ENCODE peak calls at places on chromosomes 3 and 15, in ten cellular contexts. Q is brain microvascular endothelial cell, G is heart left ventricle, H is epithelial cell of esophagus, O is testis, T is mucosa of descending colon, M is AG04450, Y is cardiac fibroblast, R is endothelial cell, Z is psoas muscle. X is an unnamed sample.

GRCh38 chr15:90956551-90957104 is 1.9 kb downstream of the RCCD1 start:
- DNase-seq in Q (peak), G (peak), H (peak), O (peak), T (peak), M (peak), Y (peak), R (peak), Z (peak), X (peak)

GRCh38 chr15:78673917-78674444 is 33.0 kb upstream of the CHRNB4 start:
- DNase-seq in Q (no peak), G (no peak), H (no peak), O (no peak), T (no peak), M (no peak), Y (no peak), R (no peak), Z (no peak), X (no peak)

GRCh38 chr15:39942101-39942752 is 8.3 kb downstream of the EIF2AK4 start:
- DNase-seq in Q (no peak), G (no peak), H (no peak), O (no peak), T (no peak), M (no peak), Y (peak), R (no peak), Z (no peak), X (no peak)

GRCh38 chr3:133488785-133489367 is 84.6 kb upstream of the CDV3 start:
- DNase-seq in Q (peak), G (no peak), H (peak), O (no peak), T (no peak), M (no peak), Y (peak), R (no peak), Z (no peak), X (no peak)

GRCh38 chr3:194879991-194880939 is 194.6 kb downstream of the FAM43A start:
- DNase-seq in Q (no peak), G (peak), H (no peak), O (peak), T (no peak), M (no peak), Y (peak), R (no peak), Z (peak), X (no peak)

GRCh38 chr3:187858086-187858485 is 112.8 kb upstream of the BCL6 start:
- DNase-seq in Q (no peak), G (no peak), H (no peak), O (peak), T (no peak), M (no peak), Y (no peak), R (no peak), Z (peak), X (no peak)

GRCh38 chr3:187165144-187165543 is 25.8 kb upstream of the RPL39L start:
- DNase-seq in Q (peak), G (no peak), H (peak), O (peak), T (peak), M (no peak), Y (peak), R (peak), Z (no peak), X (no peak)

GRCh38 chr3:168888781-168889180 is 774.7 kb downstream of the MECOM start:
- DNase-seq in Q (no peak), G (no peak), H (peak), O (no peak), T (no peak), M (no peak), Y (no peak), R (no peak), Z (no peak), X (no peak)

GRCh38 chr3:174439621-174440349 is 419.3 kb upstream of the NAALADL2 start:
- DNase-seq in Q (peak), G (no peak), H (peak), O (peak), T (peak), M (peak), Y (peak), R (peak), Z (peak), X (no peak)

GRCh38 chr15:75646944-75647364 is 758 bp upstream of the SNX33 start:
- DNase-seq in Q (no peak), G (peak), H (no peak), O (peak), T (peak), M (no peak), Y (no peak), R (peak), Z (no peak), X (no peak)

GRCh38 chr3:10511809-10512494 is 6.6 kb upstream of the ATP2B2 start:
- DNase-seq in Q (peak), G (no peak), H (peak), O (no peak), T (no peak), M (peak), Y (peak), R (no peak), Z (no peak), X (no peak)

GRCh38 chr3:195155842-195156241 is 115.1 kb downstream of the XXYLT1 start:
- DNase-seq in Q (no peak), G (no peak), H (no peak), O (no peak), T (no peak), M (no peak), Y (no peak), R (no peak), Z (no peak), X (no peak)

GRCh38 chr3:122415104-122415744 is 638 bp downstream of the WDR5B start:
- DNase-seq in Q (peak), G (no peak), H (peak), O (peak), T (peak), M (no peak), Y (peak), R (peak), Z (peak), X (peak)

GRCh38 chr3:73432021-73432722 is 192.6 kb downstream of the PDZRN3 start:
- DNase-seq in Q (peak), G (no peak), H (peak), O (peak), T (peak), M (no peak), Y (peak), R (peak), Z (no peak), X (no peak)

GRCh38 chr3:139122221-139122581 is 77.5 kb upstream of the PRR23C start:
- DNase-seq in Q (no peak), G (no peak), H (no peak), O (no peak), T (no peak), M (peak), Y (peak), R (no peak), Z (peak), X (no peak)

GRCh38 chr3:99846472-99846871 is 28.8 kb downstream of the CMSS1 start:
- DNase-seq in Q (peak), G (no peak), H (peak), O (no peak), T (no peak), M (no peak), Y (peak), R (no peak), Z (no peak), X (no peak)

GRCh38 chr15:31444844-31445243 is 118.2 kb downstream of the KLF13 start:
- DNase-seq in Q (no peak), G (no peak), H (no peak), O (no peak), T (no peak), M (no peak), Y (no peak), R (no peak), Z (no peak), X (no peak)

GRCh38 chr3:46280105-46280797 is 38.0 kb downstream of the CCR3 start:
- DNase-seq in Q (peak), G (no peak), H (peak), O (no peak), T (peak), M (no peak), Y (peak), R (no peak), Z (no peak), X (no peak)

GRCh38 chr3:46271910-46272309 is 29.6 kb downstream of the CCR3 start:
- DNase-seq in Q (no peak), G (no peak), H (peak), O (no peak), T (no peak), M (no peak), Y (no peak), R (no peak), Z (no peak), X (no peak)

GRCh38 chr3:46278816-46279672 is 36.8 kb downstream of the CCR3 start:
- DNase-seq in Q (no peak), G (no peak), H (no peak), O (no peak), T (no peak), M (no peak), Y (no peak), R (no peak), Z (no peak), X (no peak)

GRCh38 chr3:46277476-46277875 is 35.2 kb downstream of the CCR3 start:
- DNase-seq in Q (no peak), G (no peak), H (no peak), O (no peak), T (no peak), M (no peak), Y (no peak), R (no peak), Z (no peak), X (no peak)

GRCh38 chr3:46276497-46277099 is 34.3 kb downstream of the CCR3 start:
- DNase-seq in Q (peak), G (peak), H (peak), O (peak), T (peak), M (no peak), Y (no peak), R (peak), Z (no peak), X (peak)
- TF ChIP-seq CTCF in Q (peak), G (peak), H (peak), O (peak), T (peak), M (peak), Y (peak), R (peak), Z (peak), X (peak)

GRCh38 chr3:141049681-141050080 is 1.5 kb upstream of the SPSB4 start:
- DNase-seq in Q (no peak), G (no peak), H (no peak), O (no peak), T (no peak), M (no peak), Y (no peak), R (peak), Z (no peak), X (no peak)
- TF ChIP-seq CTCF in Q (peak), G (peak), H (no peak), O (no peak), T (no peak), M (no peak), Y (no peak), R (peak), Z (no peak), X (no peak)

DNA sequence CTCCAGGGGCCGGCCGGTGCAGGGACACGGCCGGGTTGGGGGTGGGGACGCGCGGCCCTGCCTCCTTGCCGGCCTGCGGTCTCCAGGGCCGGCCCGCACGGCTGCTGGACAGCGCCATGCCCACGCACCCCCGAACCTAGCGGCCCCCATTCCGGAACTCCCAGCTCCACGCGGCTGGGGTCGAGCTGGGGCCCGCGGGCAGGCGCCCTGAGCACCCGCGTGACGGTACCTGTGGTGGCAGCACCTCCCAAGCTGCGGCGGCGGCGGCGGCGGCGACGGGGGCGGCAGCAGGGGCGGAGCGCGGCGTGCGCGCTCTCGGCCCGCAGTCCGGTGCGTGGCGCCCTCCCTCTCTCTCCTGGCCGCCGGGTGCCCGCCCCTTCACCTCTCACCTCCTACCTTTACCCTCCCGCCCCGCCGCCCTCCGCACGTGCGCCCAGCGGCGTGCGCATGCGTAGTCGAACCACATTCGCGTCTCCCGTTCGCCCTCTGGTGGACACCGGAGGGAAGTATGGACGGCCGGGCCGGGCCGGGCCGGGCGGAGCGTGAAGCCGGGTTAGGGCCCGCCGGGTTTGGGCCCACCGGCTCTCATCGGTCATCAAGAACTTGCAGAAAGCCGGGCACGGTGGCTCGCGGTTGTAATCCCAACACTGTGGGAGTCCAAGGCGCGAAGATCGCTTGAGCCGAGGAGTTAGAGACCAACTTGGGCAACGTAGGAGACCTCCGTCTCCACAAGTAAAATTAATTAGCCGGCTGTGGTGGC is at the start of gene SCAP:
- DNase-seq in Q (peak), G (peak), H (peak), O (peak), T (peak), M (peak), Y (peak), R (peak), Z (peak), X (peak)
- TF ChIP-seq CTCF in Q (peak), G (peak), H (peak), O (peak), T (peak), M (peak), Y (peak), R (peak), Z (peak), X (peak)

DNA sequence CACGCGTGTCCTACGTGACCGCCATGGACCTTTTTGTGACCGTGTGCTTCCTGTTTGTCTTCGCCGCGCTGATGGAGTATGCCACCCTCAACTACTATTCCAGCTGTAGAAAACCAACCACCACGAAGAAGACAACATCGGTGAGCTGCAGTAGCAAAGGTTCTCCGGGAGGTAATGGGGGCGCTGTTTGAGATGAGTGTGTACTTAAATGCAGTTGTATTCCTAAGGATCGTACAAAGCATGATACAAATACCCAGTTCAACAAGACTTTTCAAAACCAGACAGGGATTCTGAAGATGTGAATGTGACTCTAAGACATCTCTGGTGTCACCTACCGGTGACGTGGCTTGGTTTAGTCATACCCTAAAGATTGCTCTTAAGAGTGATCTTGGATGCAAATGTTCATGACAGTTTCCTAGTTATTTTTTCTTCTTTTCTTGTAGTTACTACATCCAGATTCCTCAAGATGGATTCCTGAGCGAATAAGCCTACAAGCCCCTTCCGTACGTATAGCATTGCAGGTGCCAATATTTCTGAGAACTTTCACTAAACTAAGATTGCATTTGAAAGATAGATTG is 556.6 kb downstream of the GABRG3 start:
- DNase-seq in Q (no peak), G (no peak), H (no peak), O (peak), T (no peak), M (no peak), Y (no peak), R (no peak), Z (no peak), X (no peak)
- TF ChIP-seq CTCF in Q (peak), G (no peak), H (no peak), O (no peak), T (no peak), M (no peak), Y (no peak), R (peak), Z (no peak), X (no peak)

DNA sequence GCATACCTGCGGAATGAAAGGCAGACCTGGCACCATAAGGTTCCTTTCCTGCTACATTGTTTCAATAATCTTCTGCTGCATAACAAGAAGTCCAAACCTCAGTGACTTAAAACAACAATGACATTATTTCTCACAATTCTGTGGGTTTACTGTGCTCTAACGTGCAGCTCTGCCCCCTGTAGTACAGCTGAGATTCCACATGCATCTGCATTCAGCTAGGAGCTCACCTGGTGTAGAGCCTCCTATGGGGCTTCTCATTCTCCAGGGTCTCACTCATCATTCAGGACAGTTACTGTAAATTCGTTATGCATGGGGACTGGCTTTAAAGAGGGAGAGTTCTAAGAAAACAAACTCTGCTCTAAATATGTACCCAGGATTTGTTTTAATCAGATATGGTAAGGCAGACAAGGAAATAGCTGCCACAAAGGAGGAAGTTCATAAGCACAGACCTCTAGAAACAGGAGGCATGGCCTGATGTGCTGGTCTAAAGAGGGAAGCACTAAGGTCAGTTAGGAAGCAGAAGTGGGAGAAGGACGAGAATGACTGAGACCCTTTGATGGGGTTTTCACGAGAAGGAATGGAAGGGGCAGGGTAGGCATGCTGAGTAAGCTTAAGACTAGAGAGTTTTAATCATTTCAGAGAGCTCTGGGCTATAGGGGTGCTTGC is 347.0 kb downstream of the NEK10 start:
- DNase-seq in Q (no peak), G (no peak), H (no peak), O (no peak), T (no peak), M (no peak), Y (no peak), R (no peak), Z (no peak), X (no peak)
- TF ChIP-seq CTCF in Q (no peak), G (no peak), H (no peak), O (no peak), T (no peak), M (no peak), Y (no peak), R (no peak), Z (no peak), X (no peak)

DNA sequence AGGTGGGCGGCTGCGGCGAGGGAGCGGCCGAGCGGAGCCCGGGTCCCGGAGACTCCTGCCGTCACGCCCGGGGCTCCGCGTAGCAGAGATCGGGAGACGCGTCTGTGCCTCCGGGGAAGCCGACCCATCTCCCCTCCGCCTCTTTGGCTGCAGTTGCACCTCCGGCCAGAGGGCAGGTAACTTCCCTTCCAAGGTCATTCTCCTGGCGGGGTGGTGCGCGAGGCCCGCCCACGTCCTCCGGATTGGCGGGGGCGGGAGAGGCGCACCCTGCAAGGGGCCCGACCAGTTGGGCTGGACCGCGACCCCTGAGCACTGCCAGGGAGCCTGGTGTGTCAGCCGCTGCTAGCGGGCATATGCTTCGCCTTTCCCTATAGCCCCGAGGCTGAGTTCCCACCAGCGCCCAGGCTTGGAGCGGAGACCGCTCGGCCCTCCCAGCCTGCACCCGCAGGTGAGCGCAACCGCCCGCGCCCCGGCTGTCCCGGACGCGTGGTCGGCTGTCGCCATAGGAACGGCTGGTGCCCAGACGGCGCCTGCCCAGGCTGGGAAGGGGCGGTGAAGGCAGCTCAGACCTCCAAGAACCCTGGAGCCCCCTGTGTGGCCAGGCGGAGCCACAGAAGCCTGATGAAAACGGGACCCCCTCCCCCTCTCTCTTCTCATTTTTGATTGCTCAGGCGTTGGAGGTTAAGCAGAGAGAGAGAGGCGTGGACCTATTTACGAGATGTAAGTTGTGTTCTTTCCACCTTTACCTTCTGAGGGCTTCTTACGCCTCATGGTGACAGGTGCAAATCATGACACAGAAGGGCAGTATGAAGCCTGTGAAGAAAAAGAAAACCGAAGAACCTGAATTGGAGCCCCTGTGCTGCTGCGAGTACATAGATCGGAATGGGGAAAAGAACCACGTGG is 453 bp downstream of the ZDHHC23 start:
- DNase-seq in Q (no peak), G (no peak), H (peak), O (peak), T (peak), M (no peak), Y (no peak), R (peak), Z (peak), X (no peak)
- TF ChIP-seq CTCF in Q (no peak), G (no peak), H (no peak), O (no peak), T (no peak), M (no peak), Y (no peak), R (no peak), Z (no peak), X (no peak)